ENCODE peak calls at places on chromosomes 5 and 9, in ten cellular contexts. B, F, T, E, P, U, J, A, I and O are unnamed samples.
A peak's percentile ranks its signal among the peaks of the same experiment; 100 is the strongest.

GRCh38 chr5:174425964-174426290 is 298.5 kb upstream of the MSX2 start:
- DNase-seq in U (no peak), A (no peak), T (no peak), J (no peak), B (no peak), F (no peak), I (no peak), E (no peak), P (no peak), O (no peak)

GRCh38 chr9:100492952-100493351 is 20.0 kb downstream of the TMEFF1 start:
- DNase-seq in B (peak; percentile 20), U (no peak), A (no peak), I (no peak), F (no peak), J (no peak), P (no peak), T (no peak), E (no peak), O (no peak)

GRCh38 chr9:100222674-100223073 is 123.6 kb downstream of the INVS start:
- DNase-seq in B (peak; percentile 46), I (no peak), J (no peak), U (no peak), E (no peak), P (no peak), T (no peak), F (no peak), A (no peak), O (no peak)

GRCh38 chr5:157265714-157266285 is at the start of gene CYFIP2:
- DNase-seq in E (peak; percentile 26), A (peak; percentile 62), B (peak; percentile 19), F (no peak), U (peak; percentile 76), J (no peak), T (peak; percentile 61), P (peak; percentile 96), I (peak; percentile 83), O (no peak)

GRCh38 chr5:121288781-121289180 is 562.9 kb upstream of the FTMT start:
- DNase-seq in B (no peak), F (no peak), T (no peak), E (no peak), U (no peak), J (no peak), I (no peak), A (no peak), P (no peak), O (no peak)

GRCh38 chr9:113621309-113621791 is 157.8 kb downstream of the RGS3 start:
- DNase-seq in U (no peak), P (peak; percentile 73), I (no peak), J (peak; percentile 56), B (no peak), F (no peak), A (peak; percentile 42), E (peak; percentile 53), T (peak; percentile 88), O (peak; percentile 60)

GRCh38 chr9:70746760-70747159 is 332.3 kb upstream of the KLF9 start:
- DNase-seq in I (no peak), P (no peak), E (peak; percentile 11), A (no peak), U (no peak), T (no peak), B (no peak), F (no peak), J (no peak), O (no peak)

GRCh38 chr9:133844876-133845658 is 106.9 kb upstream of the SARDH start:
- DNase-seq in T (peak; percentile 88), I (peak; percentile 40), P (peak; percentile 88), A (peak; percentile 96), F (no peak), J (peak; percentile 36), B (no peak), U (peak; percentile 31), E (no peak), O (peak; percentile 35)

GRCh38 chr9:97511762-97512429 is 10.4 kb downstream of the TMOD1 start:
- DNase-seq in I (no peak), T (no peak), E (peak; percentile 2), J (no peak), F (no peak), A (no peak), P (no peak), U (no peak), B (peak; percentile 46), O (no peak)

GRCh38 chr5:141567513-141568117 is 51.2 kb downstream of the DIAPH1 start:
- DNase-seq in B (no peak), J (no peak), A (no peak), P (no peak), U (no peak), E (no peak), I (no peak), F (no peak), T (no peak), O (no peak)

GRCh38 chr5:78824826-78825225 is 160.3 kb downstream of the ARSB start:
- DNase-seq in B (no peak), I (no peak), A (no peak), J (no peak), E (no peak), U (no peak), T (no peak), P (no peak), F (no peak), O (no peak)

GRCh38 chr5:78830647-78831046 is 154.5 kb downstream of the ARSB start:
- DNase-seq in E (no peak), P (no peak), J (no peak), I (no peak), T (no peak), F (no peak), A (no peak), B (no peak), U (no peak), O (no peak)

GRCh38 chr5:78829811-78830499 is 155.2 kb downstream of the ARSB start:
- DNase-seq in E (peak; percentile 72), U (no peak), T (peak; percentile 63), A (peak; percentile 42), J (peak; percentile 61), I (no peak), P (no peak), F (no peak), B (no peak), O (peak; percentile 57)

GRCh38 chr5:78823196-78823595 is 161.9 kb downstream of the ARSB start:
- DNase-seq in E (no peak), U (no peak), I (no peak), T (no peak), F (peak; percentile 41), A (no peak), J (no peak), P (no peak), B (no peak), O (no peak)

GRCh38 chr5:78827725-78828124 is 157.4 kb downstream of the ARSB start:
- DNase-seq in A (no peak), P (no peak), B (no peak), U (no peak), I (no peak), F (no peak), E (no peak), T (no peak), J (no peak), O (no peak)
- H3K27ac ChIP-seq in A (no peak overlapping the region), P (no peak overlapping the region), B (no peak overlapping the region), U (no peak overlapping the region), I (no peak overlapping the region), F (peak overlapping the region; percentile 59), E (no peak overlapping the region), T (no peak overlapping the region), J (no peak overlapping the region), O (no peak overlapping the region)

DNA sequence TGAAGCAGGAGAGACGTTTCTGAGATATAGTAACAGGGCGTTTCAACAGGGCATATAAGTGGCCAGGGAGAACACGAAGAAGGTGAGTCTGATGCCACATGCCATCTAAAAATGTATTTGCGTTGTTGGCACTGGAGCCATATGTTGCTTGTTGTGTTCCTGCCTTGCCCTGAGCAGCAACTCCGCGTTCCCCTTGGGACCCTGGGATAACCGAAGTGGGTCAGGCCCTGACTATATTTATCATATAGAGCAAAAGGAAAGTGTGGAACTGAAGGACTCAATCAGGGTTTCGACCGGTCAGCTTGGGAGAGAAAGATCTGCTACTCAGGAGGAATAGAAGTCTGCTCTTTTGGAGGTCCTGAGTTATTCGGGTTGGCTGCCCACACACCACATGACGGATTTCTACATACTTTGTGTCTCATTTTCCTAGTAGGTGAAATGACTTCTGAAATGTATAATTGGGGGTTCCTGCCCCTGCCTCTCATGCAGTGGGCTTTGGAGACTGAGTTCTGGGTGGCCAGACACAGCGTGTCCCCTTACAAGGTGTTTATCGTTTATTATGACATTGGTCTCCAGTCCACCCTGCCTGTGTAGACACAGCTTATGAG is 3.0 kb downstream of the STC2 start:
- DNase-seq in T (no peak), J (no peak), E (no peak), P (peak; percentile 32), I (no peak), B (no peak), A (no peak), U (no peak), F (no peak), O (no peak)
- H3K4me1 ChIP-seq in T (peaks cover 66% of the 10 kb centered on the region), J (peaks cover 45% of the 10 kb centered on the region), E (peaks cover 8% of the 10 kb centered on the region), P (peaks cover 78% of the 10 kb centered on the region), I (no peaks in the 10 kb centered on the region), B (peaks cover 13% of the 10 kb centered on the region), A (peaks cover 7% of the 10 kb centered on the region), U (peaks cover 43% of the 10 kb centered on the region), F (no peaks in the 10 kb centered on the region), O (peaks cover 28% of the 10 kb centered on the region)

GRCh38 chr5:149930754-149931574 is 13.6 kb downstream of the PDE6A start:
- DNase-seq in E (no peak), B (no peak), I (no peak), U (no peak), F (no peak), A (no peak), T (no peak), J (no peak), P (no peak), O (no peak)
- TF ChIP-seq POLR2A in E (no peak), B (no peak), I (no peak), U (no peak), F (no peak), A (no peak), T (no peak), J (no peak), P (no peak), O (no peak)

GRCh38 chr5:68243681-68244080 is 28.1 kb downstream of the PIK3R1 start:
- DNase-seq in E (no peak), P (no peak), F (no peak), T (no peak), A (no peak), I (no peak), J (no peak), B (no peak), U (no peak), O (no peak)
- H3K27ac ChIP-seq in E (no peak overlapping the region), P (peak overlapping the region; percentile 44), F (no peak overlapping the region), T (peak overlapping the region; percentile 86), A (no peak overlapping the region), I (peak overlapping the region; percentile 39), J (no peak overlapping the region), B (no peak overlapping the region), U (no peak overlapping the region), O (peak overlapping the region; percentile 59)